ENCODE peak calls at places on chromosomes 3 and 15, in ten cellular contexts. One of them, this sample, is unnamed.

GRCh38 chr3:132378846-132379245 is 38.5 kb upstream of the DNAJC13 start:
- DNase-seq in esophagus muscularis mucosa: no peak
- DNase-seq in HCT116: no peak
- DNase-seq in CD4-positive, CD25-positive, alpha-beta regulatory T cell: no peak
- DNase-seq in pancreas: no peak
- DNase-seq in left lung: no peak
- DNase-seq in astrocyte: no peak
- DNase-seq in endodermal cell: no peak
- DNase-seq in PC-3: no peak
- DNase-seq in cardiac muscle cell: no peak
- DNase-seq in this sample: no peak

GRCh38 chr3:112086857-112087524 is 802 bp downstream of the C3orf52 start:
- DNase-seq in esophagus muscularis mucosa: no peak
- DNase-seq in HCT116: peak; percentile 26
- DNase-seq in CD4-positive, CD25-positive, alpha-beta regulatory T cell: no peak
- DNase-seq in pancreas: no peak
- DNase-seq in left lung: no peak
- DNase-seq in astrocyte: peak; percentile 57
- DNase-seq in endodermal cell: peak; percentile 64
- DNase-seq in PC-3: peak; percentile 82
- DNase-seq in cardiac muscle cell: peak; percentile 12
- DNase-seq in this sample: no peak

GRCh38 chr3:61960976-61961375 is 399.6 kb downstream of the PTPRG start:
- DNase-seq in esophagus muscularis mucosa: no peak
- DNase-seq in HCT116: no peak
- DNase-seq in CD4-positive, CD25-positive, alpha-beta regulatory T cell: no peak
- DNase-seq in pancreas: no peak
- DNase-seq in left lung: no peak
- DNase-seq in astrocyte: no peak
- DNase-seq in endodermal cell: no peak
- DNase-seq in PC-3: no peak
- DNase-seq in cardiac muscle cell: no peak
- DNase-seq in this sample: no peak

GRCh38 chr3:179660872-179661271 is 8.0 kb downstream of the USP13 start:
- DNase-seq in esophagus muscularis mucosa: no peak
- DNase-seq in HCT116: no peak
- DNase-seq in CD4-positive, CD25-positive, alpha-beta regulatory T cell: no peak
- DNase-seq in pancreas: no peak
- DNase-seq in left lung: no peak
- DNase-seq in astrocyte: no peak
- DNase-seq in endodermal cell: no peak
- DNase-seq in PC-3: no peak
- DNase-seq in cardiac muscle cell: no peak
- DNase-seq in this sample: no peak

GRCh38 chr15:60228619-60229018 is 169.2 kb downstream of the ANXA2 start:
- DNase-seq in esophagus muscularis mucosa: no peak
- DNase-seq in HCT116: no peak
- DNase-seq in CD4-positive, CD25-positive, alpha-beta regulatory T cell: no peak
- DNase-seq in pancreas: no peak
- DNase-seq in left lung: no peak
- DNase-seq in astrocyte: no peak
- DNase-seq in endodermal cell: no peak
- DNase-seq in PC-3: no peak
- DNase-seq in cardiac muscle cell: no peak
- DNase-seq in this sample: no peak

GRCh38 chr15:50137330-50137761 is 18.3 kb upstream of the ATP8B4 start:
- DNase-seq in esophagus muscularis mucosa: no peak
- DNase-seq in HCT116: peak; percentile 86
- DNase-seq in CD4-positive, CD25-positive, alpha-beta regulatory T cell: no peak
- DNase-seq in pancreas: no peak
- DNase-seq in left lung: no peak
- DNase-seq in astrocyte: peak; percentile 99
- DNase-seq in endodermal cell: no peak
- DNase-seq in PC-3: peak; percentile 96
- DNase-seq in cardiac muscle cell: peak; percentile 41
- DNase-seq in this sample: peak; percentile 99

GRCh38 chr3:6125520-6125919 is 735.4 kb upstream of the GRM7 start:
- DNase-seq in esophagus muscularis mucosa: no peak
- DNase-seq in HCT116: no peak
- DNase-seq in CD4-positive, CD25-positive, alpha-beta regulatory T cell: no peak
- DNase-seq in pancreas: no peak
- DNase-seq in left lung: no peak
- DNase-seq in astrocyte: no peak
- DNase-seq in endodermal cell: peak; percentile 54
- DNase-seq in PC-3: no peak
- DNase-seq in cardiac muscle cell: no peak
- DNase-seq in this sample: no peak

GRCh38 chr15:62845239-62846126 is 197.1 kb upstream of the TPM1 start:
- DNase-seq in esophagus muscularis mucosa: peak; percentile 90
- DNase-seq in HCT116: no peak
- DNase-seq in CD4-positive, CD25-positive, alpha-beta regulatory T cell: no peak
- DNase-seq in pancreas: no peak
- DNase-seq in left lung: no peak
- DNase-seq in astrocyte: peak; percentile 66
- DNase-seq in endodermal cell: peak; percentile 52
- DNase-seq in PC-3: peak; percentile 62
- DNase-seq in cardiac muscle cell: no peak
- DNase-seq in this sample: no peak

GRCh38 chr3:105824129-105824528 is 44.7 kb downstream of the CBLB start:
- DNase-seq in esophagus muscularis mucosa: no peak
- DNase-seq in HCT116: no peak
- DNase-seq in CD4-positive, CD25-positive, alpha-beta regulatory T cell: no peak
- DNase-seq in pancreas: no peak
- DNase-seq in left lung: no peak
- DNase-seq in astrocyte: no peak
- DNase-seq in endodermal cell: no peak
- DNase-seq in PC-3: no peak
- DNase-seq in cardiac muscle cell: no peak
- DNase-seq in this sample: no peak

GRCh38 chr3:185253645-185254410 is at the start of gene EHHADH:
- DNase-seq in esophagus muscularis mucosa: peak; percentile 93
- DNase-seq in HCT116: peak; percentile 23
- DNase-seq in CD4-positive, CD25-positive, alpha-beta regulatory T cell: peak; percentile 22
- DNase-seq in pancreas: peak; percentile 94
- DNase-seq in left lung: peak; percentile 88
- DNase-seq in astrocyte: peak; percentile 47
- DNase-seq in endodermal cell: peak; percentile 84
- DNase-seq in PC-3: peak; percentile 83
- DNase-seq in cardiac muscle cell: peak; percentile 82
- DNase-seq in this sample: peak; percentile 71
- H3K4me3 ChIP-seq in esophagus muscularis mucosa: peak within 1 kb of the TSS; percentile 68
- H3K4me3 ChIP-seq in HCT116: peak within 1 kb of the TSS; percentile 64
- H3K4me3 ChIP-seq in CD4-positive, CD25-positive, alpha-beta regulatory T cell: peak within 1 kb of the TSS; percentile 57
- H3K4me3 ChIP-seq in pancreas: peak within 1 kb of the TSS; percentile 43
- H3K4me3 ChIP-seq in left lung: peak within 1 kb of the TSS; percentile 43
- H3K4me3 ChIP-seq in astrocyte: peak within 1 kb of the TSS; percentile 75
- H3K4me3 ChIP-seq in endodermal cell: peak within 1 kb of the TSS; percentile 78
- H3K4me3 ChIP-seq in PC-3: peak within 1 kb of the TSS; percentile 98
- H3K4me3 ChIP-seq in cardiac muscle cell: peak within 1 kb of the TSS; percentile 39
- H3K4me3 ChIP-seq in this sample: peak within 1 kb of the TSS; percentile 68

GRCh38 chr15:74799255-74799842 is 13.3 kb upstream of the LMAN1L start:
- DNase-seq in esophagus muscularis mucosa: no peak
- DNase-seq in HCT116: no peak
- DNase-seq in CD4-positive, CD25-positive, alpha-beta regulatory T cell: no peak
- DNase-seq in pancreas: no peak
- DNase-seq in left lung: no peak
- DNase-seq in astrocyte: no peak
- DNase-seq in endodermal cell: peak; percentile 61
- DNase-seq in PC-3: no peak
- DNase-seq in cardiac muscle cell: no peak
- DNase-seq in this sample: no peak
- H3K27ac ChIP-seq in esophagus muscularis mucosa: no peak overlapping the region
- H3K27ac ChIP-seq in HCT116: peak overlapping the region; percentile 45
- H3K27ac ChIP-seq in CD4-positive, CD25-positive, alpha-beta regulatory T cell: peak overlapping the region; percentile 95
- H3K27ac ChIP-seq in pancreas: no peak overlapping the region
- H3K27ac ChIP-seq in left lung: peak overlapping the region; percentile 66
- H3K27ac ChIP-seq in astrocyte: no peak overlapping the region
- H3K27ac ChIP-seq in endodermal cell: no peak overlapping the region
- H3K27ac ChIP-seq in PC-3: peak overlapping the region; percentile 38
- H3K27ac ChIP-seq in cardiac muscle cell: peak overlapping the region; percentile 19
- H3K27ac ChIP-seq in this sample: no peak overlapping the region

DNA sequence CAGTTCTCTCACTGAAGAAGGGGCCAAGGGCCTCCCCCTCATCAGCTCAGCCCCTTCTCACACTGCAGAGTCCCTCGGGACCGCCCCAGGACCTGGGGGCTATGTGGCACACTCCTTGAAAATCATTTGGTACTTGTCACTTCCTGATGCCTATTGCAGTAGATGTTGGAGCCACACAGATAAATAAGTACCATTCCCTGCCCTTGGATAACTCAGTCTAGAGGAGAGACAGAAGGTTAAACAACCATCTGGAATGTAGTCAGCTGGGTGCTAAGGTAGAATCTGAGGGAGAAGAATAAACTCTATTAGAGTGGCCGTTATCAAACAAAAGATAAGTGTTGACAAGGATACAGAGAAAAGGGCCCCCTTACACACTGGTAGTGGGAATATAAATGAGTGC is 112.4 kb upstream of the NR2E3 start:
- DNase-seq in esophagus muscularis mucosa: peak; percentile 39
- DNase-seq in HCT116: no peak
- DNase-seq in CD4-positive, CD25-positive, alpha-beta regulatory T cell: no peak
- DNase-seq in pancreas: no peak
- DNase-seq in left lung: no peak
- DNase-seq in astrocyte: no peak
- DNase-seq in endodermal cell: no peak
- DNase-seq in PC-3: no peak
- DNase-seq in cardiac muscle cell: no peak
- DNase-seq in this sample: no peak
- H3K36me3 ChIP-seq in esophagus muscularis mucosa: no peaks in the 10 kb centered on the region
- H3K36me3 ChIP-seq in HCT116: no peaks in the 10 kb centered on the region
- H3K36me3 ChIP-seq in CD4-positive, CD25-positive, alpha-beta regulatory T cell: no peaks in the 10 kb centered on the region
- H3K36me3 ChIP-seq in pancreas: no peaks in the 10 kb centered on the region
- H3K36me3 ChIP-seq in left lung: no peaks in the 10 kb centered on the region
- H3K36me3 ChIP-seq in astrocyte: no peaks in the 10 kb centered on the region
- H3K36me3 ChIP-seq in endodermal cell: no peaks in the 10 kb centered on the region
- H3K36me3 ChIP-seq in PC-3: no peaks in the 10 kb centered on the region
- H3K36me3 ChIP-seq in cardiac muscle cell: no peaks in the 10 kb centered on the region
- H3K36me3 ChIP-seq in this sample: no peaks in the 10 kb centered on the region

GRCh38 chr15:66234798-66235197 is 18.8 kb downstream of the MEGF11 start:
- DNase-seq in esophagus muscularis mucosa: no peak
- DNase-seq in HCT116: no peak
- DNase-seq in CD4-positive, CD25-positive, alpha-beta regulatory T cell: no peak
- DNase-seq in pancreas: no peak
- DNase-seq in left lung: no peak
- DNase-seq in astrocyte: no peak
- DNase-seq in endodermal cell: no peak
- DNase-seq in PC-3: no peak
- DNase-seq in cardiac muscle cell: no peak
- DNase-seq in this sample: no peak
- H3K4me3 ChIP-seq in esophagus muscularis mucosa: no peak overlapping the region
- H3K4me3 ChIP-seq in HCT116: no peak overlapping the region
- H3K4me3 ChIP-seq in CD4-positive, CD25-positive, alpha-beta regulatory T cell: no peak overlapping the region
- H3K4me3 ChIP-seq in pancreas: no peak overlapping the region
- H3K4me3 ChIP-seq in left lung: no peak overlapping the region
- H3K4me3 ChIP-seq in astrocyte: no peak overlapping the region
- H3K4me3 ChIP-seq in endodermal cell: no peak overlapping the region
- H3K4me3 ChIP-seq in PC-3: no peak overlapping the region
- H3K4me3 ChIP-seq in cardiac muscle cell: no peak overlapping the region
- H3K4me3 ChIP-seq in this sample: no peak overlapping the region

DNA sequence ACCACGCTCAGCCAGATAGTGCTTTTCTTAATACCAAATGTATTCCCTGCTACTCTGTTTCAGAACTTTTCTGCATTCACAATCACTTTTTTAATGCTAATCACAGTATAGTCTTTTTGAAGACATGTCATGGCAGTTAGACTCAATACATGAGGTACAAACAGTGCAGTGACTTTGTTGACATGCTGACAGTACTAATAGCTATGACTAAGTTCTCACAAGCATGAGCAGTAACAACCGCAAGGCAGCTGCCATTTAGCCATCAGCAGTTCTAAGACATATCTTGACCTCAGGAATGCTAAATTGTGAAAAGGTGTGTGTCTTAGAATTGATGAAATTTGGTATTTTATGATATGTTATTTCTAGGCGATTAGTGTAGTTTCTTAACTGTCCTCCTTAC is 60.7 kb upstream of the FURIN start:
- DNase-seq in esophagus muscularis mucosa: no peak
- DNase-seq in HCT116: no peak
- DNase-seq in CD4-positive, CD25-positive, alpha-beta regulatory T cell: no peak
- DNase-seq in pancreas: no peak
- DNase-seq in left lung: no peak
- DNase-seq in astrocyte: no peak
- DNase-seq in endodermal cell: no peak
- DNase-seq in PC-3: peak; percentile 5
- DNase-seq in cardiac muscle cell: no peak
- DNase-seq in this sample: no peak
- H3K27ac ChIP-seq in esophagus muscularis mucosa: no peak overlapping the region
- H3K27ac ChIP-seq in HCT116: no peak overlapping the region
- H3K27ac ChIP-seq in CD4-positive, CD25-positive, alpha-beta regulatory T cell: no peak overlapping the region
- H3K27ac ChIP-seq in pancreas: no peak overlapping the region
- H3K27ac ChIP-seq in left lung: peak overlapping the region; percentile 72
- H3K27ac ChIP-seq in astrocyte: no peak overlapping the region
- H3K27ac ChIP-seq in endodermal cell: no peak overlapping the region
- H3K27ac ChIP-seq in PC-3: no peak overlapping the region
- H3K27ac ChIP-seq in cardiac muscle cell: no peak overlapping the region
- H3K27ac ChIP-seq in this sample: no peak overlapping the region

DNA sequence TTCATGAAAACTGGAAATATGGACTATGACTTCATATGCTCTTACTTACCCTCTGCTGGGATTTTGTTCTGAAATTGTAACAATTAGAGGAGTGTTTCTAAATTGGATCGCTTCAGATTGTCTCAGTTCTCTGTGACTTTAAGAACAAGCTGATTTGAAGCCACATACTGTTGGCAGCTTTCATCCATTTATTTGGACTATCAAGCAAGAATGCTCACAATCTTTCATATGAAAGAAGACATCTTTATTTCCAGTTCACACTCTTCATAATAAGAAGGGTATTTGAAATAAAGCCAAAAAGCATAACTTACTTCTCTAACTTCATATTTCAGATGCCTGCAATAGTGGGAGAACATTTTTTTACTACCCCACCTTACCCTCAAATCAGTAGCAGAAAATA is 491.6 kb upstream of the TPRG1 start:
- DNase-seq in esophagus muscularis mucosa: no peak
- DNase-seq in HCT116: no peak
- DNase-seq in CD4-positive, CD25-positive, alpha-beta regulatory T cell: no peak
- DNase-seq in pancreas: no peak
- DNase-seq in left lung: no peak
- DNase-seq in astrocyte: peak; percentile 85
- DNase-seq in endodermal cell: no peak
- DNase-seq in PC-3: no peak
- DNase-seq in cardiac muscle cell: peak; percentile 75
- DNase-seq in this sample: peak; percentile 37
- H3K36me3 ChIP-seq in esophagus muscularis mucosa: no peaks in the 10 kb centered on the region
- H3K36me3 ChIP-seq in HCT116: no peaks in the 10 kb centered on the region
- H3K36me3 ChIP-seq in CD4-positive, CD25-positive, alpha-beta regulatory T cell: peaks cover 2% of the 10 kb centered on the region
- H3K36me3 ChIP-seq in pancreas: no peaks in the 10 kb centered on the region
- H3K36me3 ChIP-seq in left lung: no peaks in the 10 kb centered on the region
- H3K36me3 ChIP-seq in astrocyte: no peaks in the 10 kb centered on the region
- H3K36me3 ChIP-seq in endodermal cell: no peaks in the 10 kb centered on the region
- H3K36me3 ChIP-seq in PC-3: no peaks in the 10 kb centered on the region
- H3K36me3 ChIP-seq in cardiac muscle cell: no peaks in the 10 kb centered on the region
- H3K36me3 ChIP-seq in this sample: no peaks in the 10 kb centered on the region